ENCODE peak calls at places on chromosome 5, in four cellular contexts. S, C, W and M are unnamed samples.

GRCh38 chr5:135312255-135312935 is 86.6 kb downstream of the MACROH2A1 start:
- DNase-seq in W (no peak), S (no peak), C (peak), M (no peak)

GRCh38 chr5:28703651-28704260 is 1665.4 kb upstream of the CDH9 start:
- DNase-seq in C (peak), S (no peak), W (no peak), M (no peak)

GRCh38 chr5:29984153-29984534 is 1209.3 kb upstream of the CDH6 start:
- DNase-seq in C (no peak), W (no peak), S (no peak), M (no peak)

GRCh38 chr5:142096382-142096781 is 12.2 kb upstream of the NDFIP1 start:
- DNase-seq in C (no peak), W (no peak), S (no peak), M (no peak)

GRCh38 chr5:123156577-123157296 is 67.7 kb downstream of the PRDM6 start:
- DNase-seq in W (peak), C (peak), S (no peak), M (no peak)

GRCh38 chr5:314676-315487 is 6.6 kb upstream of the AHRR start:
- DNase-seq in W (no peak), C (no peak), S (no peak), M (no peak)

GRCh38 chr5:175378444-175379028 is 65.4 kb downstream of the DRD1 start:
- DNase-seq in W (no peak), S (no peak), C (peak), M (no peak)

GRCh38 chr5:87845734-87846133 is 422.9 kb downstream of the TMEM161B start:
- DNase-seq in C (peak), W (no peak), S (peak), M (no peak)

GRCh38 chr5:172778223-172778814 is 7.3 kb upstream of the DUSP1 start:
- DNase-seq in W (peak), S (no peak), C (peak), M (peak)

GRCh38 chr5:88377705-88378656 is 109.3 kb upstream of the TMEM161B start:
- DNase-seq in S (no peak), C (no peak), W (no peak), M (no peak)

GRCh38 chr5:41885286-41885685 is 15.1 kb upstream of the OXCT1 start:
- DNase-seq in S (no peak), W (no peak), C (no peak), M (no peak)

GRCh38 chr5:126519637-126520592 is 75.1 kb downstream of the ALDH7A1 start:
- DNase-seq in W (peak), C (peak), S (no peak), M (peak)

GRCh38 chr5:119271758-119272730 is 83.8 kb upstream of the TNFAIP8 start:
- DNase-seq in S (no peak), W (no peak), C (no peak), M (no peak)

GRCh38 chr5:173429489-173430150 is 101.4 kb upstream of the STC2 start:
- DNase-seq in C (peak), W (no peak), S (no peak), M (no peak)

GRCh38 chr5:158856794-158857193 is 242.9 kb downstream of the EBF1 start:
- DNase-seq in S (no peak), W (no peak), C (no peak), M (no peak)

GRCh38 chr5:133509742-133510079 is 102.6 kb downstream of the FSTL4 start:
- DNase-seq in W (no peak), C (no peak), S (no peak), M (no peak)

GRCh38 chr5:175215906-175216305 is 228.1 kb downstream of the DRD1 start:
- DNase-seq in C (no peak), S (no peak), W (no peak), M (no peak)

GRCh38 chr5:149378241-149378805 is 769 bp downstream of the IL17B start:
- DNase-seq in S (no peak), W (no peak), C (no peak), M (no peak)
- H3K27ac ChIP-seq in S (no peak), W (peak), C (no peak), M (peak)

GRCh38 chr5:132254321-132254977 is 3.0 kb upstream of the PDLIM4 start:
- DNase-seq in C (no peak), W (peak), S (no peak), M (no peak)
- H3K27ac ChIP-seq in C (no peak), W (no peak), S (no peak), M (no peak)

DNA sequence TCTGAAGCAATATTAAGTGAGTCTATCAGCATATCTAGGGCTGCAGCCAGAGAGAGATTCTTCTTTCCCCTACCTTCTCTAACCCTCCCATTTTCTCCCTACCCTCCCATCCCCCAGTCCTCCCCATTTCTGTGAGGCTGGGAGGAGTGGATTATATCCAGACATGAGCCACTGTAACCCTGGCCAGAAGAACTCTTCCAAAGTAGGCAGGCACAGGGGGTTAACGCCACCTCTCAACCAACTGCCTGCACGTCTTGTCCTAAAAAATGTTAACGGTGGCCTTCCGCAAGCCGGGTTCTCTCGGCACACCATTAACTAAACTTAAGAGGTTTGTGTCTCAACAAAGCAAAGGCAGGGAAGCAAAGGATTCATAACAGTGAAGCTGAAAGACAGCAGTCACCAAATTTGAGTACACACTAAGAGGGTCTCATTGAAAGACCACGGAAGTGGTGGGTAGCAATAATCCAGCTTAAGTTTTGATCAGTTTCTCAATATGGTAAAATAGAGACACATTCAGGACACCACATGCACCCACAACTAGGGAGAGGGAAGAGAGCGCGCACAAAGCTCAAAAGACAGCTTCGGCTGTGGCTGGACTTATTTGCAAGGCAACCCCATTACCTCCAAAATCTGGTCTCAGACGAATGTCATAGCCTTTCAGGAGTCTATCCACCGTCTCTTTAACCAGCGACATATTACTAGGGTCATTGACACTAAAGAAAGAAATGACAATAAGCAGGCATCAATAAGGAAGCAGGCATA is 643 bp downstream of the GABRB2 start:
- DNase-seq in W (no peak), C (no peak), S (peak), M (no peak)
- H3K27ac ChIP-seq in W (no peak), C (no peak), S (no peak), M (no peak)

GRCh38 chr5:147565524-147565923 is 55.7 kb upstream of the DPYSL3 start:
- DNase-seq in S (no peak), C (peak), W (no peak), M (no peak)

GRCh38 chr5:147568710-147569109 is 58.8 kb upstream of the DPYSL3 start:
- DNase-seq in W (no peak), C (no peak), S (peak), M (no peak)

GRCh38 chr5:147573171-147573570 is 63.3 kb upstream of the DPYSL3 start:
- DNase-seq in W (no peak), S (no peak), C (no peak), M (no peak)

GRCh38 chr5:147567917-147568598 is 58.2 kb upstream of the DPYSL3 start:
- DNase-seq in W (no peak), C (peak), S (peak), M (no peak)
- H3K27ac ChIP-seq in W (no peak), C (no peak), S (peak), M (no peak)